ENCODE peak calls at places on chromosome 11, in six cellular contexts. I is dorsolateral prefrontal cortex, M is foreskin keratinocyte, V is sigmoid colon, D is spleen, X is left lung. B is an unnamed sample.

GRCh38 chr11:118643142-118643994 is 36.0 kb downstream of the PHLDB1 start:
- DNase-seq in V (no peak), D (no peak), X (peak), M (no peak), I (no peak), B (no peak)

GRCh38 chr11:14357843-14358728 is 897 bp downstream of the RRAS2 start:
- DNase-seq in M (no peak), I (no peak), D (peak), X (peak), V (peak), B (peak)

GRCh38 chr11:74507582-74507981 is 14.1 kb upstream of the LIPT2 start:
- DNase-seq in I (no peak), X (no peak), M (no peak), D (no peak), V (no peak), B (no peak)

GRCh38 chr11:120543816-120544215 is 32.3 kb downstream of the GRIK4 start:
- DNase-seq in M (no peak), D (no peak), V (no peak), X (peak), I (no peak), B (no peak)

GRCh38 chr11:18721576-18722292 is 4.3 kb downstream of the IGSF22 start:
- DNase-seq in I (no peak), M (peak), V (no peak), D (peak), X (no peak), B (peak)

GRCh38 chr11:110362916-110363574 is 66.6 kb upstream of the RDX start:
- DNase-seq in X (no peak), M (no peak), I (no peak), D (no peak), V (no peak), B (no peak)

GRCh38 chr11:100670140-100670539 is 16.9 kb upstream of the ARHGAP42 start:
- DNase-seq in V (no peak), D (no peak), X (no peak), I (no peak), M (no peak), B (no peak)

GRCh38 chr11:441418-442274 is at the start of gene ANO9:
- DNase-seq in X (peak), M (no peak), V (no peak), I (no peak), D (peak), B (peak)

GRCh38 chr11:44868455-44869421 is 81.9 kb downstream of the TP53I11 start:
- DNase-seq in I (no peak), M (no peak), X (no peak), V (peak), D (no peak), B (no peak)

GRCh38 chr11:22725079-22725478 is 58.7 kb downstream of the GAS2 start:
- DNase-seq in M (no peak), X (no peak), V (no peak), I (no peak), D (no peak), B (no peak)

GRCh38 chr11:22208151-22208858 is 15.4 kb downstream of the ANO5 start:
- DNase-seq in V (no peak), M (no peak), D (no peak), I (no peak), X (no peak), B (no peak)

GRCh38 chr11:40280161-40281054 is 1179.0 kb downstream of the LRRC4C start:
- DNase-seq in I (peak), D (no peak), X (no peak), V (peak), M (no peak), B (no peak)

GRCh38 chr11:30432716-30433115 is 109.8 kb downstream of the ARL14EP start:
- DNase-seq in I (no peak), X (no peak), V (no peak), D (no peak), M (no peak), B (no peak)

GRCh38 chr11:8351223-8351622 is 87.5 kb upstream of the LMO1 start:
- DNase-seq in X (no peak), I (no peak), M (no peak), D (no peak), V (no peak), B (no peak)

GRCh38 chr11:66718320-66718971 is 10.6 kb downstream of the SPTBN2 start:
- DNase-seq in D (no peak), V (no peak), X (no peak), M (no peak), I (no peak), B (peak)

GRCh38 chr11:43992834-43993637 is 50.6 kb downstream of the C11orf96 start:
- DNase-seq in V (peak), M (no peak), X (no peak), I (peak), D (peak), B (no peak)

GRCh38 chr11:20087118-20087521 is 73.2 kb downstream of the DBX1 start:
- DNase-seq in I (no peak), V (no peak), D (no peak), X (no peak), M (no peak), B (no peak)

GRCh38 chr11:64396079-64396591 is 37.2 kb downstream of the RPS6KA4 start:
- DNase-seq in I (peak), M (no peak), D (no peak), V (no peak), X (no peak), B (no peak)

GRCh38 chr11:59669611-59670009 is 773 bp upstream of the PATL1 start:
- DNase-seq in V (peak), X (peak), D (peak), M (peak), I (no peak), B (peak)

GRCh38 chr11:125091247-125091876 is 20.1 kb downstream of the TMEM218 start:
- DNase-seq in X (no peak), V (peak), M (peak), D (peak), I (no peak), B (peak)

GRCh38 chr11:38384568-38384967 is 1786.5 kb upstream of the RAG2 start:
- DNase-seq in X (no peak), V (no peak), M (peak), I (no peak), D (no peak), B (peak)

GRCh38 chr11:74325649-74326645 is 14.5 kb upstream of the P4HA3 start:
- DNase-seq in M (no peak), X (no peak), D (no peak), I (peak), V (peak), B (no peak)

GRCh38 chr11:97143463-97143862 is 753.6 kb downstream of the JRKL start:
- DNase-seq in D (no peak), V (no peak), I (no peak), X (no peak), M (no peak), B (no peak)

GRCh38 chr11:36699271-36699670 is 101.2 kb upstream of the RAG2 start:
- DNase-seq in X (no peak), M (peak), I (no peak), D (no peak), V (no peak), B (no peak)

GRCh38 chr11:110710520-110711381 is 1.5 kb downstream of the ARHGAP20 start:
- DNase-seq in X (peak), V (peak), M (no peak), I (peak), D (peak), B (peak)

GRCh38 chr11:12618743-12619540 is 55.3 kb upstream of the TEAD1 start:
- DNase-seq in D (no peak), I (no peak), X (no peak), V (no peak), M (no peak), B (no peak)

GRCh38 chr11:73838443-73839122 is 38.1 kb downstream of the COA4 start:
- DNase-seq in D (no peak), M (no peak), I (no peak), X (no peak), V (no peak), B (no peak)

GRCh38 chr11:19739872-19740271 is 27.2 kb downstream of the NAV2 start:
- DNase-seq in V (peak), D (no peak), M (no peak), X (no peak), I (peak), B (no peak)

GRCh38 chr11:104637652-104638170 is 260.5 kb downstream of the CASP12 start:
- DNase-seq in I (no peak), D (no peak), V (no peak), M (no peak), X (no peak), B (no peak)

GRCh38 chr11:33452806-33453205 is 195.6 kb downstream of the HIPK3 start:
- DNase-seq in I (no peak), V (no peak), M (peak), X (no peak), D (no peak), B (peak)

GRCh38 chr11:47269829-47270305 is at the start of gene MADD:
- DNase-seq in I (peak), X (peak), D (peak), M (peak), V (peak), B (peak)

GRCh38 chr11:47271328-47271727 is 1.4 kb downstream of the MADD start:
- DNase-seq in V (no peak), I (no peak), D (no peak), X (no peak), M (no peak), B (no peak)

GRCh38 chr11:47271961-47272661 is 2.2 kb downstream of the MADD start:
- DNase-seq in V (no peak), D (no peak), M (no peak), I (no peak), X (no peak), B (no peak)

GRCh38 chr11:47269002-47269828 is 718 bp upstream of the MADD start:
- DNase-seq in I (peak), X (peak), V (peak), M (peak), D (peak), B (peak)

GRCh38 chr11:47270331-47271271 is 668 bp downstream of the MADD start:
- DNase-seq in X (no peak), V (peak), M (peak), I (peak), D (peak), B (peak)
- TF ChIP-seq CTCF in X (no peak), V (no peak), M (peak), I (no peak), D (no peak), B (peak)

DNA sequence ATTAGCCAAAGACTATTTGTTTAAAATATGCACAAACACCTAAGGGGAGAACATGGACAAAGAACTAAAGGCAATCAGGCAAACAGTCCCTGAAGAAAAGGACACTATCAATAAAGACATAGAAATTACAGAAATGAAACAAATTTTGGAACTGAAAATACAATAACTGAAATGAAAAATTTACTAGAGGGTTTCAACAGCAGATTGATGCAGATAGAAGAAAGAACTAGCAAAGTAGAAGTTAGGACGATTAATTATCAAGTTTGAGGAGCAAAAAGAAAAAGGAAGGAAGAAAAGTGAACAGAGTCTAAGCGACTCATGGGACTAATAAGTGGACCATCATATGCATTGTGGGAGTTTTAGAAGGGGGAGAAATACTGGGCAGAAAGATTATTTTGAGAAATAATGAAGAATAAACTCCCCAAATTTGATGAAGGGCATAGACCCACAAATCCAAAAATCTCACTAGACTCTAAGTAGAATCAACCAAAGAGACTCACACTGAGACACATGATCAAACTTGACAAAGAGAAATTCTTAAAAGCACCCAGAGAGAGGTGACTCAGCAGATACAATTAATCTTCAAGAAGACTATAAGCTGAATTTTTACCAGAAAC is 62.9 kb downstream of the JAM3 start:
- DNase-seq in V (no peak), I (no peak), X (no peak), M (no peak), D (no peak), B (no peak)
- H3K27ac ChIP-seq in V (no peak), I (no peak), X (no peak), M (no peak), D (no peak), B (no peak)

DNA sequence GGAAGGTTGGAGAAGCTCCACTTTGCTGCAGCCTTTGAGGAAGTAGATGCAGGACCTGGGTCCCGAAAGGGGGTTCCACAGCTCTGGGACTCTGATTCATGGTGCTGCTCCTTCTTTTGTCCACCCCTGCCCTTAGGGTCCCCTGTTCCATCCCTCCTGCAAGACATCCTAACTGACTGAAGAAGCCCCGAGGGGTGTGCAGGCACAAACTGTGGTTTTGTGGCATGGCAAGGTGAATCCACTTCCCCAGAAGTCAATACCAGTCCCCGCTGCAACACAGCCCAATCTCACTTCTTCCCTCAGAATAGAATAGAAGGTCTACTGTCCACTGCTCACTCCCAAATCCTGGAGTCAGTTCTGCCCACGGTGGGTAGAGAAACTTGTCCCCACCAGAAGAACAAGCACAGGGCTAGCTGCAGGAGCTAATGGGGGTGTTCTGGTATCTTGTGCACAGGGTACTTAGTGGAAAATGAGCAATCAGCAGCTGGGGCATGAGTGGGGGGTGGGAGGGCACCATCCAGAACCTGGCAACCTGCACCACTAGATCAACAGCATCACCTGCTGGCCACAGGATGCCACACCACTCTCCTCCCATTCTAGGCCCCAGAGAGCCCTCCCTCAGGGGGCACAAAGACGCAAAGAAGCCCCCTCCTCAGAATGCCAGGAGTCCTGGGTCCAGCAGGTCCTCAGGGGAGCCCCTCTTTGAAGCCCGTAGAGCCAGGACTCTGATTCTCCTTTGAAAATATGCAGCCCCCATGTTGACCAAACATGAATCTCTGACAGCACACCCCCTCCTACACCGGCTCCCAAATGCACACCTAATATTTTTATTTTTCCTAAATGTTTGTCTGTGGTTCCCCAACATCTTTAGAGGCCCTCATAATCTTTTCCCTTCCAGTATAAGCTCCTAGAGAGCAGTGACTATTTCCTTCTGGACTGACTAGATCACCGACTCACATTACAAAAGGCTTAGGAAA is 14.1 kb downstream of the SPATA19 start:
- DNase-seq in D (no peak), M (no peak), X (no peak), V (no peak), I (no peak), B (no peak)
- TF ChIP-seq CTCF in D (no peak), M (peak), X (no peak), V (no peak), I (peak), B (no peak)

GRCh38 chr11:78332872-78333271 is 84.7 kb downstream of the GAB2 start:
- DNase-seq in I (no peak), D (no peak), X (no peak), M (no peak), V (no peak), B (no peak)
- H3K27ac ChIP-seq in I (peak), D (no peak), X (no peak), M (no peak), V (no peak), B (no peak)

GRCh38 chr11:86241956-86242525 is 2.5 kb upstream of the EED start:
- DNase-seq in D (no peak), V (no peak), I (no peak), X (no peak), M (no peak), B (no peak)

GRCh38 chr11:86245369-86246292 is 1.1 kb downstream of the EED start:
- DNase-seq in D (peak), M (no peak), V (no peak), X (no peak), I (no peak), B (no peak)

GRCh38 chr11:86244522-86245368 is at the start of gene EED:
- DNase-seq in M (peak), X (peak), V (peak), D (peak), I (peak), B (peak)

GRCh38 chr11:86243377-86243776 is 1.2 kb upstream of the EED start:
- DNase-seq in D (no peak), I (no peak), X (no peak), M (no peak), V (no peak), B (no peak)

DNA sequence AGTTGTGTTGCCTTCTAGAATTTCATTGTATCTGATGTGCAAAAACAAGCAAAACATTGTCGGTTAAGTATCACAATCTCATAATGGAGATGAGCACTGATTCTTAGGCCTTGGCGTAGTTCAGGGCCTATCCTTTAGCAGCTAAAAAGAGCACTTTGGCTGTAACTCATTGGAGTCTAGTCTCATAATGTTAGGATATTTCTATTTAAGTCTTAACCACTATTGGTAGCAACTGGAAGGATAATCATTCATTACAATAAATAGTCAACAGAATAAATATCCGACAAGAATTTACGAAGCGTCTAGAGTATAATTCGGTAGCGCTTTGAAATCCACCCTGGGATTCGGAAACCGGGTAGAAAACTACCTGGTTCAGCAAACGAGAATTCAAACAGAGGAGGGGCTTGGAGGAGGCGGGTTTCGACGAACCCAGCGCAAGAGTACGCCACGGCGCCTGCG is 461 bp upstream of the EED start:
- DNase-seq in M (peak), D (peak), X (peak), I (peak), V (peak), B (peak)
- TF ChIP-seq CTCF in M (no peak), D (no peak), X (no peak), I (peak), V (no peak), B (no peak)

GRCh38 chr11:69439651-69440464 is 41.6 kb upstream of the LINC01488 start:
- DNase-seq in X (no peak), M (no peak), V (no peak), D (peak), I (no peak), B (no peak)

GRCh38 chr11:69442012-69442806 is 39.3 kb upstream of the LINC01488 start:
- DNase-seq in M (peak), D (peak), X (no peak), V (peak), I (no peak), B (peak)

GRCh38 chr11:69439127-69439526 is 42.3 kb upstream of the LINC01488 start:
- DNase-seq in V (no peak), I (no peak), D (peak), M (no peak), X (no peak), B (no peak)

GRCh38 chr11:69442807-69443137 is 38.7 kb upstream of the LINC01488 start:
- DNase-seq in X (no peak), M (peak), D (peak), V (no peak), I (no peak), B (no peak)

DNA sequence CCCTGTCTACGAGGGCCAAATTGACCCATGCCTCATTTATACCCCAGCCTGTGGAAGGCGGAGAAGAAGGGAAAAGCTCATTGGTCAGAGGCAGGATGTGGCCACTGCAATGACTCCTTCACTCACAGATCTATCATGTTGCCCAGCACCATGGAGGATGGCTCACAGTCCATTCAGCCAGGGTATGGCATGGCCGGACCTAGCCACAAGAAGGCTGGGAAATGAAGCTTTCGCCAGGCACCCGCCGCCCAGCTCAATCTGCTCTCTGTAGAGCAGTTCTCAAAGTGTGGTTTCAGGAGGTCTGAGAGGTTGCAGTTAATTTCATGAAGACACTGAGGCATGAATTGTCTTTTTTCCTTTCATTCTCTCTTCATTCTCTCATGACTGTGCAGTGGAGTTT is 40.6 kb upstream of the LINC01488 start:
- DNase-seq in D (peak), I (no peak), X (no peak), V (peak), M (no peak), B (no peak)
- H3K27ac ChIP-seq in D (no peak), I (no peak), X (no peak), V (no peak), M (no peak), B (no peak)

GRCh38 chr11:114448749-114449484 is 9.7 kb downstream of the REXO2 start:
- DNase-seq in M (no peak), D (no peak), X (no peak), I (no peak), V (no peak), B (no peak)

GRCh38 chr11:114442559-114442958 is 3.3 kb downstream of the REXO2 start:
- DNase-seq in I (no peak), V (no peak), D (no peak), X (no peak), M (no peak), B (no peak)

GRCh38 chr11:114441921-114442320 is 2.7 kb downstream of the REXO2 start:
- DNase-seq in X (no peak), D (no peak), V (no peak), M (no peak), I (no peak), B (no peak)

GRCh38 chr11:114447444-114447843 is 8.2 kb downstream of the REXO2 start:
- DNase-seq in M (no peak), D (no peak), V (no peak), I (no peak), X (no peak), B (no peak)

GRCh38 chr11:114447892-114448291 is 8.6 kb downstream of the REXO2 start:
- DNase-seq in X (no peak), V (no peak), D (no peak), M (no peak), I (no peak), B (no peak)
- TF ChIP-seq CTCF in X (no peak), V (no peak), D (no peak), M (no peak), I (no peak), B (no peak)

B was measured in RWPE1.